ENCODE peak calls at places on chromosomes 11 and 22, in four cellular contexts. One of them, this sample, is unnamed.
A peak's percentile ranks its signal among the peaks of the same experiment; 100 is the strongest.

GRCh38 chr11:17117262-17117661 is 39.8 kb upstream of the RPS13 start:
- DNase-seq in GM12865: no peak
- DNase-seq in GM23338: no peak
- DNase-seq in tibial artery: no peak
- DNase-seq in this sample: no peak

GRCh38 chr11:1772270-1773130 is 8.8 kb upstream of the CTSD start:
- DNase-seq in GM12865: no peak
- DNase-seq in GM23338: peak; percentile 79
- DNase-seq in tibial artery: no peak
- DNase-seq in this sample: no peak

GRCh38 chr11:92675303-92675702 is 294.1 kb upstream of the MTNR1B start:
- DNase-seq in GM12865: no peak
- DNase-seq in GM23338: no peak
- DNase-seq in tibial artery: no peak
- DNase-seq in this sample: no peak

GRCh38 chr11:76395296-76395695 is 14.2 kb downstream of the GVQW3 start:
- DNase-seq in GM12865: no peak
- DNase-seq in GM23338: no peak
- DNase-seq in tibial artery: no peak
- DNase-seq in this sample: no peak

GRCh38 chr11:65764434-65764833 is 16.3 kb downstream of the AP5B1 start:
- DNase-seq in GM12865: no peak
- DNase-seq in GM23338: no peak
- DNase-seq in tibial artery: no peak
- DNase-seq in this sample: no peak

GRCh38 chr11:58058276-58059010 is 27.7 kb downstream of the OR6Q1 start:
- DNase-seq in GM12865: no peak
- DNase-seq in GM23338: no peak
- DNase-seq in tibial artery: no peak
- DNase-seq in this sample: no peak

GRCh38 chr11:64906314-64906635 is 10.7 kb downstream of the ATG2A start:
- DNase-seq in GM12865: no peak
- DNase-seq in GM23338: no peak
- DNase-seq in tibial artery: no peak
- DNase-seq in this sample: no peak

GRCh38 chr11:111195192-111195591 is 50.3 kb upstream of the POU2AF2 start:
- DNase-seq in GM12865: peak; percentile 18
- DNase-seq in GM23338: no peak
- DNase-seq in tibial artery: no peak
- DNase-seq in this sample: no peak

GRCh38 chr11:42762348-42762747 is 549.4 kb upstream of the API5 start:
- DNase-seq in GM12865: no peak
- DNase-seq in GM23338: no peak
- DNase-seq in tibial artery: no peak
- DNase-seq in this sample: peak; percentile 23

GRCh38 chr22:29456211-29456671 is 17.9 kb downstream of the RFPL1 start:
- DNase-seq in GM12865: no peak
- DNase-seq in GM23338: peak; percentile 36
- DNase-seq in tibial artery: no peak
- DNase-seq in this sample: peak; percentile 56

GRCh38 chr11:128914216-128915147 is 23.3 kb downstream of the KCNJ5 start:
- DNase-seq in GM12865: no peak
- DNase-seq in GM23338: no peak
- DNase-seq in tibial artery: no peak
- DNase-seq in this sample: no peak

GRCh38 chr11:67364783-67365525 is 8.4 kb downstream of the CLCF1 start:
- DNase-seq in GM12865: no peak
- DNase-seq in GM23338: no peak
- DNase-seq in tibial artery: no peak
- DNase-seq in this sample: no peak

GRCh38 chr22:46363611-46364321 is 28.3 kb downstream of the TRMU start:
- DNase-seq in GM12865: no peak
- DNase-seq in GM23338: no peak
- DNase-seq in tibial artery: no peak
- DNase-seq in this sample: no peak

GRCh38 chr22:35218079-35218478 is 39.2 kb upstream of the HMGXB4 start:
- DNase-seq in GM12865: no peak
- DNase-seq in GM23338: no peak
- DNase-seq in tibial artery: no peak
- DNase-seq in this sample: no peak

GRCh38 chr11:116692318-116693106 is 80.3 kb downstream of the BUD13 start:
- DNase-seq in GM12865: no peak
- DNase-seq in GM23338: no peak
- DNase-seq in tibial artery: no peak
- DNase-seq in this sample: no peak

GRCh38 chr22:39574779-39575551 is 4.4 kb downstream of the CACNA1I start:
- DNase-seq in GM12865: no peak
- DNase-seq in GM23338: no peak
- DNase-seq in tibial artery: no peak
- DNase-seq in this sample: no peak

GRCh38 chr22:40922484-40923303 is 28.5 kb upstream of the RBX1 start:
- DNase-seq in GM12865: peak; percentile 72
- DNase-seq in GM23338: peak; percentile 72
- DNase-seq in tibial artery: no peak
- DNase-seq in this sample: no peak

GRCh38 chr11:20057055-20057943 is 103.0 kb downstream of the DBX1 start:
- DNase-seq in GM12865: no peak
- DNase-seq in GM23338: no peak
- DNase-seq in tibial artery: no peak
- DNase-seq in this sample: no peak

GRCh38 chr22:26453195-26453594 is 24.1 kb downstream of the ASPHD2 start:
- DNase-seq in GM12865: no peak
- DNase-seq in GM23338: no peak
- DNase-seq in tibial artery: no peak
- DNase-seq in this sample: no peak

GRCh38 chr22:20975541-20976290 is 6.4 kb upstream of the LZTR1 start:
- DNase-seq in GM12865: no peak
- DNase-seq in GM23338: no peak
- DNase-seq in tibial artery: no peak
- DNase-seq in this sample: no peak

GRCh38 chr11:108873938-108874337 is 209.1 kb downstream of the DDX10 start:
- DNase-seq in GM12865: no peak
- DNase-seq in GM23338: no peak
- DNase-seq in tibial artery: no peak
- DNase-seq in this sample: no peak

GRCh38 chr11:47308050-47308823 is 38.3 kb downstream of the MADD start:
- DNase-seq in GM12865: no peak
- DNase-seq in GM23338: no peak
- DNase-seq in tibial artery: no peak
- DNase-seq in this sample: no peak

GRCh38 chr22:20205464-20205963 is 54.7 kb upstream of the CCDC188 start:
- DNase-seq in GM12865: no peak
- DNase-seq in GM23338: no peak
- DNase-seq in tibial artery: no peak
- DNase-seq in this sample: no peak

GRCh38 chr22:45534339-45535192 is 31.9 kb downstream of the FBLN1 start:
- DNase-seq in GM12865: no peak
- DNase-seq in GM23338: no peak
- DNase-seq in tibial artery: no peak
- DNase-seq in this sample: no peak

GRCh38 chr11:33582636-33583325 is 117.8 kb downstream of the C11orf91 start:
- DNase-seq in GM12865: peak; percentile 23
- DNase-seq in GM23338: no peak
- DNase-seq in tibial artery: no peak
- DNase-seq in this sample: no peak

GRCh38 chr11:3995949-3996554 is 98.5 kb upstream of the RRM1 start:
- DNase-seq in GM12865: no peak
- DNase-seq in GM23338: no peak
- DNase-seq in tibial artery: no peak
- DNase-seq in this sample: no peak

GRCh38 chr11:844693-845644 is 2.3 kb downstream of the TSPAN4 start:
- DNase-seq in GM12865: no peak
- DNase-seq in GM23338: peak; percentile 94
- DNase-seq in tibial artery: peak; percentile 96
- DNase-seq in this sample: peak; percentile 81

GRCh38 chr22:25919452-25919851 is 177.5 kb downstream of the MYO18B start:
- DNase-seq in GM12865: no peak
- DNase-seq in GM23338: no peak
- DNase-seq in tibial artery: no peak
- DNase-seq in this sample: no peak

GRCh38 chr11:10797561-10797960 is 11.2 kb downstream of the EIF4G2 start:
- DNase-seq in GM12865: no peak
- DNase-seq in GM23338: no peak
- DNase-seq in tibial artery: no peak
- DNase-seq in this sample: no peak

GRCh38 chr22:27780161-27780575 is 21.4 kb downstream of the MN1 start:
- DNase-seq in GM12865: no peak
- DNase-seq in GM23338: peak; percentile 86
- DNase-seq in tibial artery: peak; percentile 64
- DNase-seq in this sample: no peak

GRCh38 chr11:62710001-62710345 is 2.5 kb downstream of the GNG3 start:
- DNase-seq in GM12865: peak; percentile 68
- DNase-seq in GM23338: no peak
- DNase-seq in tibial artery: no peak
- DNase-seq in this sample: no peak

GRCh38 chr11:68037481-68038225 is 1.2 kb upstream of the TCIRG1 start:
- DNase-seq in GM12865: no peak
- DNase-seq in GM23338: no peak
- DNase-seq in tibial artery: no peak
- DNase-seq in this sample: no peak

GRCh38 chr11:40295466-40295865 is 1164.0 kb downstream of the LRRC4C start:
- DNase-seq in GM12865: no peak
- DNase-seq in GM23338: no peak
- DNase-seq in tibial artery: no peak
- DNase-seq in this sample: no peak

GRCh38 chr11:44989831-44990566 is 39.3 kb upstream of the TP53I11 start:
- DNase-seq in GM12865: no peak
- DNase-seq in GM23338: no peak
- DNase-seq in tibial artery: no peak
- DNase-seq in this sample: no peak

DNA sequence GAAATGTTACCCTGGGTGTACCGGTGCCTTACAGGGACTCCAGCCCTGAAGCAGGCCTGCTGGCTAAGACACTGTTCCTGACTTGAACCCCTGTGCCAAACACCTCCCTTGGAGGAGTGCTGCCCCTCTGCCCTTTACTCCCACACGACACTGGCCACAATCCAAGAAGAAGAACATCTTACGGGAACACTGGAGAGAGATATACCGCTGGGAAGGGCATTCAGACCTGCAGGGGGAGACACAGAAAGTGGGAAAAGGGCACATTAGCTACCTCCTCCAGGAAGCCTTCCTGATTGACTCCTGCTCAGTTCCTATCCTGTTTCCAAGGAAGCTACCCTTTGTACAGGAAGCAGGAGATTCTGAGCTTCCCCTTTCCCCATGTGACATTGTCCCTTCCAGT is 18.7 kb downstream of the TMPRSS13 start:
- DNase-seq in GM12865: no peak
- DNase-seq in GM23338: peak; percentile 28
- DNase-seq in tibial artery: no peak
- DNase-seq in this sample: no peak
- TF ChIP-seq CTCF in GM12865: no peak
- TF ChIP-seq CTCF in GM23338: peak; percentile 64
- TF ChIP-seq CTCF in tibial artery: no peak
- TF ChIP-seq CTCF in this sample: no peak

DNA sequence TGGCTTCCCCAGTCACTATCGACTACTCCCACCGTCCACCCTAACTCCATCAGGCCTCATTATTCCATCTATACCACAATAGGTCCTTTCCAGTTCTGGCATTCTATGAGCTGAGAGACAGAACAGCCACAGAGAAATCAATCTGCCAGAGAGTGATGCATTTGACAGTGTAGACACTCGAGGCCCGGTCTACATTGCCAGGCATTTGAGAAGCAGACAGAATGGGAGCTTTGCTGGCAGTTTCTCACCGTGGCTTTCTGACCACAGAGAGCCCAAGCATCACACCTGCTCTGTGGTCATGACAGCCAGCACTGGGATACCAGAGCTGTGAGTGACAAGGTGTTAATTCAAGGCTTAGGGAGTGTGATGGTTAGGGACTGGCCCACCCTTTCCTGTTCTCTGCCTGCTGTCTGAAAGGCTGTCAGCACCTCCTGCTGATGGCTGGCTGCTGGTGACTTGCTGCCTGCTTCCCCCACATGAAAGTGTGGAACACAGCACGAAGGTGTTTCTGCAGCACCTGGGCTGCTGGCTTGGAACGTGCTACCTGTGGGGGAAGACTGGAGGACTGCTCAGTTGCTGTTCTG is 137.8 kb downstream of the KIRREL3 start:
- DNase-seq in GM12865: peak; percentile 51
- DNase-seq in GM23338: peak; percentile 58
- DNase-seq in tibial artery: no peak
- DNase-seq in this sample: no peak
- TF ChIP-seq CTCF in GM12865: no peak
- TF ChIP-seq CTCF in GM23338: peak; percentile 80
- TF ChIP-seq CTCF in tibial artery: no peak
- TF ChIP-seq CTCF in this sample: no peak

DNA sequence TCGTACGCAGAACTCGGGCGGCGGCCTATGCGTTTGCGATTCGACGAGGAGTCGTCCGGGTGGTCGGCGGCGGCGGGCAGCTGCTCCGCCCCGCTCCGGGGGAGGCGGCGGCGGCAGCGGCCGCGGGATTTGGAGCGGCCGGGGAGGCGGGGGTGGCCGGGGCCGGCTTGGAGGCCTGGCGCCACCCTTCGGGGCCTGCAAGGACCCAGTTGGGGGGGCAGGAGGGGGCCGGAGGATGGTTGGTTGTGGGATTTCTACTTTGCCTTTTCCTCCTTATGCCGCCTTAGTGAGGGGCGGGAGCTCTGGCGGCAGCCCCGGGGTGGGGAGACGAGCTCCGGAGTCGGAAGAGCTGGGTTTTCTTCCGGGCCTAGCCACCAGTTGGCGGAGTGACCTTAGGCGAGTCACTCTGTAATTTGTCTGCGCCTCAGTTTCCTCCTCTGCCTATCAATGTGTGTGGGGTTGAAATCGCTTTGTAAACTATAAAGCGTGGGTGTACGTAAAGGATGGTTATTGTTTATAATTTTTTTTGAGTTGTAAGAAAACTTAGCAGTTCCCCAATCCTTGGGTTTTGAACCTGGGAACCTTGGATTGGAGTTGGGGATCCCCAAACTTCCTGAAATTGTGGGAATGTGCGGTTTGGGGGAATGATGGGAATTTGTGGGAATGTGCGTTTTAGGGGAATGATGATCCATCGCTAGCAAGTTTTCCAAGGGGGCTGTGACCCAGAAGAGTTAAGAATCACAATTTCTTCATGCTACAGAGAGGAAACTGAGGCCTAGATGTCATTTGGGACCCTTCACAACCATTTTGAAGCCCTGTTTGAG is 679 bp downstream of the TUG1 start:
- DNase-seq in GM12865: peak; percentile 80
- DNase-seq in GM23338: peak; percentile 59
- DNase-seq in tibial artery: peak; percentile 29
- DNase-seq in this sample: no peak
- TF ChIP-seq CTCF in GM12865: no peak
- TF ChIP-seq CTCF in GM23338: no peak
- TF ChIP-seq CTCF in tibial artery: no peak
- TF ChIP-seq CTCF in this sample: no peak

DNA sequence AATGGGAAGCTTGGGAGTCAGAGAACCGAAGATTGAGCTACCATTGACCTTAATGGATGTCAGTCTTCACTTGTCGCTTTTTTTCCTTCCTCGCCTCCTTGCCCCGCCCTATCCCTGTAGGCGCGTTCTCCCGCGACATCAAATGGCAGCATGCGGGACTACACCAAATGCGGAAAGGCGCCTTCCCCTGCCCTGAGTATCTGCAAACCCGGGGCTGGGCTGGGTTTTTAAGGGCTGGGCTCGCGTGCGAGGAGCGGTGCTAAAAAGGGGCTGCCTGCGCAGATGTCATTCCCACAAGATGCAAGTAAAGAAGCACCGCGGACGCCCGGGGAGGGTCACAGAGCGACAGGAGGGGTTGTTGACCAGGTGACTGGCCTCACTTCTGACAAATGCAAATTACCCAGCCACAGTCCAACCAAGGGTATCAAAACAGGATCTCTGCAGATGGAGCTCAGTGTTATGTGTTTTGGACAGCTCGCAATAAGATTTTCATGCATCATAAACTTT is 4.7 kb upstream of the FAM111B start:
- DNase-seq in GM12865: peak; percentile 96
- DNase-seq in GM23338: peak; percentile 96
- DNase-seq in tibial artery: peak; percentile 36
- DNase-seq in this sample: peak; percentile 63
- TF ChIP-seq CTCF in GM12865: peak; percentile 53
- TF ChIP-seq CTCF in GM23338: peak; percentile 81
- TF ChIP-seq CTCF in tibial artery: peak; percentile 15
- TF ChIP-seq CTCF in this sample: peak; percentile 30

This sample was measured in nephron progenitor cell.